ENCODE peak calls at places on chromosome 11, in five cellular contexts. R is K562, L is SK-N-SH, F is HepG2, T is HCT116. Q is an unnamed sample.

GRCh38 chr11:125236072-125236825 is 71.7 kb downstream of the PKNOX2 start:
- DNase-seq in L (no peak), F (no peak), R (no peak), T (no peak), Q (no peak)

GRCh38 chr11:114291847-114292680 is 4.1 kb upstream of the NNMT start:
- DNase-seq in F (no peak), T (no peak), R (no peak), L (no peak), Q (no peak)

GRCh38 chr11:64204464-64204989 is 2.0 kb upstream of the FERMT3 start:
- DNase-seq in R (peak; percentile 79), L (peak; percentile 89), T (peak; percentile 88), F (peak; percentile 59), Q (peak; percentile 52)

GRCh38 chr11:199782-200181 is 6.9 kb downstream of the SCGB1C1 start:
- DNase-seq in R (no peak), T (no peak), F (no peak), L (no peak), Q (no peak)

GRCh38 chr11:61679893-61680621 is at the start of gene DAGLA:
- DNase-seq in L (peak; percentile 99), R (peak; percentile 96), T (no peak), F (peak; percentile 49), Q (no peak)

GRCh38 chr11:26512196-26512595 is 59.9 kb downstream of the MUC15 start:
- DNase-seq in L (no peak), T (no peak), F (no peak), R (no peak), Q (no peak)

GRCh38 chr11:18324381-18324780 is 2.0 kb downstream of the GTF2H1 start:
- DNase-seq in T (no peak), F (no peak), L (no peak), R (no peak), Q (no peak)

GRCh38 chr11:74220376-74220775 is 49.3 kb downstream of the PPME1 start:
- DNase-seq in L (peak; percentile 37), R (no peak), T (no peak), F (no peak), Q (no peak)

GRCh38 chr11:134033696-134034491 is 35.0 kb upstream of the JAM3 start:
- DNase-seq in R (peak; percentile 52), L (peak; percentile 88), T (peak; percentile 21), F (peak; percentile 45), Q (no peak)

GRCh38 chr11:102305352-102306047 is 11.8 kb upstream of the BIRC3 start:
- DNase-seq in L (no peak), F (no peak), R (no peak), T (no peak), Q (no peak)

GRCh38 chr11:116955949-116956348 is 118.5 kb upstream of the APOA1 start:
- DNase-seq in R (no peak), L (no peak), T (no peak), F (no peak), Q (no peak)

GRCh38 chr11:44407211-44407996 is 97.5 kb upstream of the ALX4 start:
- DNase-seq in L (no peak), T (no peak), F (no peak), R (no peak), Q (no peak)

GRCh38 chr11:134527382-134528243 is 115.6 kb upstream of the B3GAT1 start:
- DNase-seq in T (no peak), R (no peak), F (no peak), L (no peak), Q (no peak)

GRCh38 chr11:15927866-15928217 is 428.5 kb downstream of the SOX6 start:
- DNase-seq in F (no peak), L (no peak), T (no peak), R (no peak), Q (no peak)

GRCh38 chr11:126355926-126356897 is 726 bp downstream of the ST3GAL4 start:
- DNase-seq in R (no peak), T (no peak), L (peak; percentile 58), F (peak; percentile 21), Q (no peak)

GRCh38 chr11:69355346-69355940 is 61.5 kb downstream of the MYEOV start:
- DNase-seq in R (no peak), L (no peak), T (no peak), F (no peak), Q (no peak)

GRCh38 chr11:86460461-86461404 is 86.0 kb downstream of the CCDC81 start:
- DNase-seq in R (no peak), L (no peak), T (no peak), F (no peak), Q (no peak)

GRCh38 chr11:46418751-46419150 is 27.2 kb upstream of the CHRM4 start:
- DNase-seq in F (no peak), T (no peak), L (no peak), R (peak; percentile 32), Q (no peak)

GRCh38 chr11:109981028-109981636 is 112.1 kb upstream of the ZC3H12C start:
- DNase-seq in L (no peak), T (no peak), F (no peak), R (no peak), Q (no peak)

GRCh38 chr11:29019960-29020683 is 911.9 kb downstream of the METTL15 start:
- DNase-seq in F (no peak), L (no peak), T (peak; percentile 29), R (no peak), Q (no peak)

GRCh38 chr11:91742155-91742554 is 482.5 kb upstream of the FAT3 start:
- DNase-seq in T (no peak), L (no peak), F (no peak), R (no peak), Q (no peak)

GRCh38 chr11:128297805-128298204 is 289.6 kb downstream of the ETS1 start:
- DNase-seq in T (no peak), R (no peak), L (no peak), F (no peak), Q (no peak)

GRCh38 chr11:44761546-44761961 is 34.8 kb downstream of the TSPAN18 start:
- DNase-seq in F (no peak), R (no peak), L (no peak), T (no peak), Q (no peak)

GRCh38 chr11:119664063-119664572 is 64.9 kb downstream of the NECTIN1 start:
- DNase-seq in T (no peak), L (no peak), F (peak; percentile 89), R (no peak), Q (no peak)

GRCh38 chr11:108733479-108734116 is 68.7 kb downstream of the DDX10 start:
- DNase-seq in F (no peak), L (no peak), R (no peak), T (no peak), Q (peak; percentile 93)

GRCh38 chr11:118609380-118610219 is 2.2 kb downstream of the PHLDB1 start:
- DNase-seq in F (no peak), L (no peak), T (no peak), R (no peak), Q (no peak)

GRCh38 chr11:134120921-134121526 is 52.2 kb downstream of the JAM3 start:
- DNase-seq in F (no peak), R (no peak), L (peak; percentile 61), T (no peak), Q (no peak)

GRCh38 chr11:65529475-65530156 is 4.7 kb downstream of the SCYL1 start:
- DNase-seq in F (peak; percentile 50), R (peak; percentile 18), T (no peak), L (peak; percentile 4), Q (no peak)

DNA sequence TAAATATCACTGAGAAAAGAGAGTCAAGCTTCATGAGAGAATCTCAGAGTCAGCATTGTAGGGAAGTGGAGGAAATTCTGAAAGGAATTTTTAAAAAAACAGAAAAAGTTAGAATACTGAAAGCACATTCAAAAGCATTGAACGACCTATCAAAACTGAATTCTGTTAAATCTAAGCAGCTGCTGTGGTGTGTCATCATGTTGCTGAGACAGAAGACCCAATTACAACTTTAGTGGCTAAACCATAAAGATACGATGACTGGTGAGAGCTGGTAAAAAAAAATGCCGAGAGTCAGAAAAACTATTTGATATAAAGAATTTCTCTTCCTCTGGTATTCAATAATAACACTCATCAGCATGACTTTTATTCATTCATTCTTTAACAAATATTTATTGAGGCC is 220.8 kb downstream of the DLG2 start:
- DNase-seq in L (no peak), F (no peak), R (no peak), T (no peak), Q (no peak)
- TF ChIP-seq ZBTB33 in L (no peak), F (no peak), R (no peak), T (no peak), Q (no peak)

GRCh38 chr11:130209944-130210854 is 50.6 kb downstream of the ST14 start:
- DNase-seq in F (no peak), R (peak; percentile 4), L (no peak), T (no peak), Q (no peak)
- H3K27ac ChIP-seq in F (no peak overlapping the region), R (no peak overlapping the region), L (no peak overlapping the region), T (no peak overlapping the region), Q (no peak overlapping the region)

GRCh38 chr11:20668410-20668809 is 976 bp upstream of the NELL1 start:
- DNase-seq in T (no peak), R (no peak), F (no peak), L (no peak), Q (no peak)

GRCh38 chr11:20668844-20669832 is at the start of gene NELL1:
- DNase-seq in T (no peak), L (peak; percentile 79), R (no peak), F (no peak), Q (no peak)

GRCh38 chr11:20670932-20671403 is 1.6 kb downstream of the NELL1 start:
- DNase-seq in T (no peak), R (no peak), L (no peak), F (no peak), Q (no peak)

GRCh38 chr11:20671856-20672546 is 2.6 kb downstream of the NELL1 start:
- DNase-seq in T (peak; percentile 0), L (peak; percentile 67), F (peak; percentile 7), R (peak; percentile 26), Q (no peak)

DNA sequence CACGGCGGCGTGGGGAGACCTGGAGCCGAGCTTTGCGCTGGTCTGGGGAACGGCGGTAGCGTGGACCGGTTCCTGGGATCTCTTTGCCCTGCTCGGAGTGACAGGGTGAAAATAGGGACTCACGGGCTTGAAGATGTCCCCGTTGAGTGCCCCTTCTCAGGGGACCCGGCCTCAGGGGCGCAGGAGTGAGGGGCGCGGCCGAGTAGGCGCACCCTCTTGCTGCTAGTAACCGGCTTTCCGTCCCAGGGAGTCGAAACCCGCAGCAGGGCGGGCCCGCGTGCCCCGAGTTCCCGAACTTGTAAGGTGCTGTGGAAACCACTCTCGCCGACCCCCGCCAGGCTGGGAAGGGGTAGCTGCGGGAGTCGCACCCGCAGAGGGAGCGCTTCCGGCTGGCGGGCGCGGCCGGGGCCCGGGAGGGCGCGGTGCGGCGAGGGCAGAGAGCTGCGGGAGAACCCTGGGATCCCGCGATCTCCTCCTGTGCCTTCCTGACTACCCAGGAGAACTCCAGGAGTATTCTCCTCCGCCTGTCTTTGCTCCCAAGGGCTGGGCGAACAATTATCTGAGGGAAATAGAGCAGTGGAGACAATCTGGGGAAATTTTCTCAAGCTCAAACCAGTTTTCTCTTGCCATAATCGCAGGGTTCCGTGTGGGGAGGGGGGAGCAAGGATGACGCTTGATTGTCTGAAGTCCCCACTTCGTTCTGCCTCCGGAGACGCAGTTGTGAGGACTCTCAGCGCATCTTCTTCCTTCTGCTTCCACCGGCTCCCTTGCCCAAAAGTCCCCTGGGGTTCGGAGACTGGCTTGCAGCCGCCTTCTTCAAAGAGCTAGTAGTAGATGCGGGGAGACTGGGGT is 673 bp downstream of the NELL1 start:
- DNase-seq in T (no peak), R (no peak), F (no peak), L (peak; percentile 67), Q (no peak)
- TF ChIP-seq ZBTB33 in T (no peak), R (no peak), F (no peak), L (no peak), Q (no peak)

DNA sequence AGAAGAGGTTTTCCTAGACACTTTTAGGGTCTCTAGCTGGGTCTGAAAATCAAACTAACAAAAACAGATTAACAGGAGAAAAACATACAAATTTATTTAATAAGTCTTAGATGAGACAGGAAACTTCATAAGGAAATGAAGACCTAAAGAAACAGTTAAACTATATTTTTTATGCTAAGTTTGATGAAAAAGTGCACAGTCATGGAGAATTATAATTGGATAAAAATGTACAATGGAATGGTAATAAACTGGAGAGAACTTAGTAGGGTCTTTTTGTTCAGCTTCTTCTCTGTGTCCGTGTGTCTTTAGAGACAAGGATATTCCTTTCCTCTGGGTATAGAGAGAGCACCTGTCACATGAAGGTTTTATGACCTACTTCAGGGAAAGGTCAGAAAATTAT is 323.4 kb downstream of the RAB38 start:
- DNase-seq in F (no peak), T (no peak), L (no peak), R (no peak), Q (no peak)
- H3K27ac ChIP-seq in F (no peak overlapping the region), T (no peak overlapping the region), L (no peak overlapping the region), R (no peak overlapping the region), Q (no peak overlapping the region)

Q was measured in GM12878.